ENCODE peak calls at places on chromosomes 7 and 10, in nine cellular contexts. D, Z, T, N, P, L, M, J and G are unnamed samples.

GRCh38 chr10:125121003-125121402 is 39.4 kb downstream of the CTBP2 start:
- DNase-seq in D (no peak), Z (no peak), T (no peak), N (no peak), P (no peak), L (no peak), M (no peak), J (no peak), G (no peak)

GRCh38 chr10:97059872-97060205 is 125.9 kb downstream of the SLIT1 start:
- DNase-seq in D (no peak), Z (no peak), T (no peak), N (no peak), P (no peak), L (no peak), M (no peak), J (no peak), G (no peak)

GRCh38 chr10:12394236-12395033 is 45.1 kb downstream of the CAMK1D start:
- DNase-seq in D (no peak), Z (no peak), T (no peak), N (peak; percentile 50), P (no peak), L (no peak), M (no peak), J (no peak), G (no peak)

GRCh38 chr7:80273327-80273726 is 138.7 kb downstream of the GNAI1 start:
- DNase-seq in D (no peak), Z (no peak), T (peak; percentile 79), N (peak; percentile 56), P (no peak), L (no peak), M (no peak), J (no peak), G (no peak)

GRCh38 chr10:11810313-11810766 is 12.8 kb upstream of the PROSER2 start:
- DNase-seq in D (no peak), Z (no peak), T (no peak), N (peak; percentile 37), P (no peak), L (no peak), M (no peak), J (no peak), G (no peak)

GRCh38 chr7:151101621-151102396 is 15.5 kb downstream of the AGAP3 start:
- DNase-seq in D (no peak), Z (no peak), T (no peak), N (no peak), P (no peak), L (no peak), M (no peak), J (no peak), G (no peak)

GRCh38 chr7:100090527-100091410 is 2.0 kb downstream of the COPS6 start:
- DNase-seq in D (no peak), Z (no peak), T (no peak), N (no peak), P (no peak), L (no peak), M (no peak), J (no peak), G (no peak)

GRCh38 chr7:111029574-111030357 is 61.2 kb upstream of the LRRN3 start:
- DNase-seq in D (peak; percentile 21), Z (peak; percentile 53), T (peak; percentile 29), N (peak; percentile 52), P (no peak), L (no peak), M (no peak), J (peak; percentile 21), G (no peak)

GRCh38 chr10:30803058-30803457 is 173.5 kb upstream of the LYZL2 start:
- DNase-seq in D (no peak), Z (no peak), T (no peak), N (no peak), P (no peak), L (no peak), M (no peak), J (no peak), G (no peak)

GRCh38 chr7:75943864-75944263 is 28.9 kb downstream of the POR start:
- DNase-seq in D (no peak), Z (no peak), T (no peak), N (no peak), P (no peak), L (no peak), M (no peak), J (no peak), G (no peak)

GRCh38 chr10:35463105-35463867 is 127.0 kb downstream of the CCNY start:
- DNase-seq in D (no peak), Z (no peak), T (no peak), N (no peak), P (no peak), L (no peak), M (no peak), J (no peak), G (no peak)

GRCh38 chr7:44286182-44286617 is 39.2 kb downstream of the CAMK2B start:
- DNase-seq in D (no peak), Z (no peak), T (no peak), N (no peak), P (peak; percentile 11), L (no peak), M (no peak), J (no peak), G (peak; percentile 62)

GRCh38 chr10:3639546-3639945 is 145.5 kb downstream of the KLF6 start:
- DNase-seq in D (no peak), Z (no peak), T (no peak), N (no peak), P (no peak), L (no peak), M (no peak), J (no peak), G (no peak)

GRCh38 chr10:80137031-80137712 is 4.6 kb downstream of the PLAC9 start:
- DNase-seq in D (peak; percentile 78), Z (no peak), T (peak; percentile 92), N (no peak), P (no peak), L (no peak), M (no peak), J (no peak), G (no peak)

GRCh38 chr7:120028636-120029035 is 244.3 kb upstream of the KCND2 start:
- DNase-seq in D (no peak), Z (no peak), T (peak; percentile 82), N (no peak), P (no peak), L (no peak), M (no peak), J (no peak), G (no peak)

GRCh38 chr10:1089017-1089689 is 33.0 kb downstream of the WDR37 start:
- DNase-seq in D (no peak), Z (no peak), T (no peak), N (no peak), P (no peak), L (no peak), M (no peak), J (no peak), G (no peak)

GRCh38 chr7:31883761-31884164 is 186.4 kb downstream of the PDE1C start:
- DNase-seq in D (peak; percentile 23), Z (no peak), T (peak; percentile 3), N (peak; percentile 46), P (no peak), L (peak; percentile 9), M (no peak), J (no peak), G (no peak)

GRCh38 chr10:35300063-35300699 is 36.1 kb upstream of the CCNY start:
- DNase-seq in D (no peak), Z (no peak), T (peak; percentile 55), N (peak; percentile 6), P (no peak), L (no peak), M (no peak), J (no peak), G (no peak)

GRCh38 chr7:142811154-142811737 is 40.5 kb downstream of the PRSS2 start:
- DNase-seq in D (no peak), Z (no peak), T (peak; percentile 38), N (peak; percentile 51), P (no peak), L (peak; percentile 34), M (no peak), J (no peak), G (no peak)

GRCh38 chr10:104505521-104506041 is 135.5 kb upstream of the SORCS3 start:
- DNase-seq in D (no peak), Z (no peak), T (no peak), N (no peak), P (no peak), L (no peak), M (no peak), J (no peak), G (no peak)

GRCh38 chr10:95560288-95561199 is 627 bp downstream of the SORBS1 start:
- DNase-seq in D (peak; percentile 47), Z (peak; percentile 8), T (peak; percentile 5), N (peak; percentile 58), P (peak; percentile 25), L (peak; percentile 55), M (peak; percentile 5), J (peak; percentile 4), G (peak; percentile 73)

GRCh38 chr10:132448248-132448731 is 51.3 kb downstream of the PWWP2B start:
- DNase-seq in D (no peak), Z (no peak), T (peak; percentile 84), N (no peak), P (no peak), L (no peak), M (no peak), J (no peak), G (peak; percentile 92)

GRCh38 chr7:25846722-25847121 is 305.3 kb upstream of the NFE2L3 start:
- DNase-seq in D (peak; percentile 84), Z (no peak), T (peak; percentile 72), N (peak; percentile 97), P (no peak), L (no peak), M (no peak), J (peak; percentile 21), G (no peak)